ENCODE peak calls at places on chromosomes 3 and 15, in nine cellular contexts. Z, M, K, L, F, X, Q, D and W are unnamed samples.

GRCh38 chr3:119643528-119643927 is 16.9 kb downstream of the POPDC2 start:
- DNase-seq in Z (peak; percentile 49), M (no peak), K (no peak), L (peak; percentile 87), F (peak; percentile 41), X (no peak), Q (no peak), D (no peak), W (no peak)

GRCh38 chr3:143977326-143978262 is 6.0 kb downstream of the DIPK2A start:
- DNase-seq in Z (peak; percentile 63), M (no peak), K (no peak), L (peak; percentile 41), F (no peak), X (no peak), Q (no peak), D (no peak), W (no peak)

GRCh38 chr15:91887921-91888373 is 34.4 kb downstream of the SLCO3A1 start:
- DNase-seq in Z (peak; percentile 5), M (no peak), K (no peak), L (no peak), F (no peak), X (no peak), Q (no peak), D (no peak), W (no peak)

GRCh38 chr15:41161336-41161735 is 45.3 kb upstream of the INO80 start:
- DNase-seq in Z (peak; percentile 17), M (no peak), K (no peak), L (peak; percentile 36), F (no peak), X (no peak), Q (no peak), D (no peak), W (no peak)

GRCh38 chr15:66751579-66751978 is 49.5 kb downstream of the SMAD6 start:
- DNase-seq in Z (no peak), M (peak; percentile 40), K (no peak), L (no peak), F (peak; percentile 72), X (no peak), Q (no peak), D (no peak), W (no peak)

GRCh38 chr3:44865272-44866005 is 3.7 kb downstream of the TMEM42 start:
- DNase-seq in Z (no peak), M (peak; percentile 4), K (no peak), L (peak; percentile 76), F (no peak), X (no peak), Q (no peak), D (no peak), W (no peak)

GRCh38 chr3:50194903-50195500 is 3.6 kb downstream of the GNAT1 start:
- DNase-seq in Z (no peak), M (peak; percentile 63), K (no peak), L (no peak), F (peak; percentile 42), X (no peak), Q (no peak), D (no peak), W (no peak)

GRCh38 chr3:189927975-189928895 is 192.5 kb downstream of the P3H2 start:
- DNase-seq in Z (no peak), M (no peak), K (no peak), L (no peak), F (no peak), X (no peak), Q (no peak), D (no peak), W (no peak)

GRCh38 chr3:31729573-31729972 is 196.8 kb downstream of the STT3B start:
- DNase-seq in Z (no peak), M (no peak), K (no peak), L (no peak), F (no peak), X (no peak), Q (no peak), D (no peak), W (no peak)

GRCh38 chr15:31304736-31305365 is 21.8 kb upstream of the KLF13 start:
- DNase-seq in Z (no peak), M (peak; percentile 60), K (peak; percentile 78), L (no peak), F (no peak), X (no peak), Q (no peak), D (no peak), W (peak; percentile 48)
- H3K4me1 ChIP-seq in Z (peaks cover 5% of the 10 kb centered on the region), M (peaks cover 100% of the 10 kb centered on the region), K (peaks cover 51% of the 10 kb centered on the region), L (no peaks in the 10 kb centered on the region), F (peaks cover 5% of the 10 kb centered on the region), X (peaks cover 56% of the 10 kb centered on the region), Q (no peaks in the 10 kb centered on the region), D (peaks cover 75% of the 10 kb centered on the region), W (no peaks in the 10 kb centered on the region)

DNA sequence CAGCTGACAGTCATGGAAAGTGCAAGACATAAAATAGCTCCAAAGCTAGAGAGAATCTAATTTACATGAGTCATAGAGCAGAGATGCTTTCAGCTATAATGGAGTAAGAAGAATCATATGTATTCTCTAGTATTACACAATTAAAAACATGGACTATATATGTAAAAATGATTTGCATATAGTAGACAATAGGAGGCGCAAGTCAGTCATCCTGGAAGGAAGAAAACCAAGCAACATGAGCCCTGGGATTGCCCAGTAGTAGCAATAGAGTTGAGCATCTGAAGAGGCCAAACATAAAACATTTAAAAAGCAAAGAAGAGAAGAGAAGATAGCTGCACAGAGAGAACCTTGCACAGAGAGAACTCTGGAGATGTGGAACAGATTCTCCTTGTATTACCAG is 455.0 kb downstream of the EPHA3 start:
- DNase-seq in Z (no peak), M (no peak), K (no peak), L (no peak), F (no peak), X (no peak), Q (no peak), D (no peak), W (no peak)
- TF ChIP-seq CTCF in Z (no peak), M (no peak), K (no peak), L (no peak), F (no peak), X (no peak), Q (no peak), D (no peak), W (no peak)

GRCh38 chr3:65029130-65029529 is 341.3 kb upstream of the ADAMTS9 start:
- DNase-seq in Z (no peak), M (no peak), K (no peak), L (no peak), F (no peak), X (no peak), Q (no peak), D (no peak), W (no peak)

GRCh38 chr3:65024148-65024547 is 336.3 kb upstream of the ADAMTS9 start:
- DNase-seq in Z (no peak), M (no peak), K (no peak), L (no peak), F (no peak), X (no peak), Q (no peak), D (no peak), W (no peak)

GRCh38 chr3:65027335-65027734 is 339.5 kb upstream of the ADAMTS9 start:
- DNase-seq in Z (no peak), M (no peak), K (no peak), L (no peak), F (no peak), X (no peak), Q (no peak), D (no peak), W (no peak)

GRCh38 chr3:65028024-65028423 is 340.2 kb upstream of the ADAMTS9 start:
- DNase-seq in Z (no peak), M (no peak), K (no peak), L (no peak), F (no peak), X (no peak), Q (no peak), D (no peak), W (no peak)

GRCh38 chr3:65026151-65026550 is 338.4 kb upstream of the ADAMTS9 start:
- DNase-seq in Z (no peak), M (no peak), K (no peak), L (no peak), F (no peak), X (no peak), Q (no peak), D (no peak), W (no peak)
- H3K27ac ChIP-seq in Z (no peak overlapping the region), M (no peak overlapping the region), K (no peak overlapping the region), L (no peak overlapping the region), F (no peak overlapping the region), X (no peak overlapping the region), Q (no peak overlapping the region), D (no peak overlapping the region), W (no peak overlapping the region)

DNA sequence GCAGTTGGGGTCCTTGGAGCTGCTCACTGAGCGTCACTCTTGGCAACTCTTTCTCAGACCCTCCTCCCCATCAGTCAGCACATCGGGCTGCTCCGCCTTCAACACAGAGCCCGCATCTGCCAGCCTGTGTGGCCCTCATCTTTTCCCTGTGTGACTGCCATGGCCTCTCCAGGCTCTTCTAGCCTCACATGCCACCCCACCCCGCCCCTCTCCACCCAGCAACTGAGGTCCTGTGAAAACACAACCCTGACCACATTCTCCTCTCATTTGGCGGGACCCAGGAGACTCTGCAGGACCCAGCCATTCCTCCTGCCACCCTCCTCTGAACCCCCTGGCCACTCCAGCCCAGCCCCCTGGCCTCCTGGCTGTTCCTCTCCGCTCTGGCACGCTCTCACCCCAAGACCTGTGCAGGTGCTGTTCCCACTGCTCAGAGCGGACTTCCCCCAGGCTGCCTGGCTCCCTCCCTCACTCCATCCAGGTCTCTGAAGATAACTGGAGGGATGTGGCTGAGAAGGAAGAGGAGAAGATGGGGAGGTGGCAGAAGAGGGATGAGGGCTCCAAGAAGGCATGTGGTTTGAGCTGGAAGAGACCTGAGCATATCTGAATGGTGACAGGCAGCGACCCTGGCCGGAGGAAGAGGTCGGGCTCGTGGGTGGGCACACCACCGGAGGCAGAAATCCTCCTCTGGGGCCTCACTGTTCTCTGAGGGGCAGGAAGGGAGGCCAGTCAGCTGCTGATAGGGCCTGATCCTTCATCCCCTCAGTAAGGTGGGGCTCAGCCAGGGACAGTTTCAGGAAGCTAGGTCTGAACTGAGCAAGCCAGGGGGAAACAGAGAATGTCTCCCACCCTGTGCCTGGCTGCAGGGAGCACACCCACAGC is 111.2 kb upstream of the RPL32 start:
- DNase-seq in Z (no peak), M (no peak), K (no peak), L (no peak), F (no peak), X (no peak), Q (no peak), D (no peak), W (no peak)
- H3K4me1 ChIP-seq in Z (peaks cover 36% of the 10 kb centered on the region), M (peaks cover 18% of the 10 kb centered on the region), K (peaks cover 86% of the 10 kb centered on the region), L (peaks cover 24% of the 10 kb centered on the region), F (peaks cover 20% of the 10 kb centered on the region), X (peaks cover 84% of the 10 kb centered on the region), Q (peaks cover 96% of the 10 kb centered on the region), D (peaks cover 98% of the 10 kb centered on the region), W (peaks cover 87% of the 10 kb centered on the region)

GRCh38 chr15:85312925-85313324 is 67.5 kb upstream of the AKAP13 start:
- DNase-seq in Z (peak; percentile 75), M (no peak), K (no peak), L (peak; percentile 53), F (no peak), X (no peak), Q (no peak), D (no peak), W (no peak)
- TF ChIP-seq CTCF in Z (peak; percentile 48), M (no peak), K (no peak), L (peak; percentile 27), F (no peak), X (no peak), Q (no peak), D (no peak), W (no peak)

GRCh38 chr3:38016847-38017444 is 12.5 kb downstream of the PLCD1 start:
- DNase-seq in Z (no peak), M (no peak), K (no peak), L (no peak), F (no peak), X (no peak), Q (no peak), D (no peak), W (no peak)
- H3K27ac ChIP-seq in Z (no peak overlapping the region), M (no peak overlapping the region), K (no peak overlapping the region), L (no peak overlapping the region), F (no peak overlapping the region), X (no peak overlapping the region), Q (no peak overlapping the region), D (no peak overlapping the region), W (no peak overlapping the region)

GRCh38 chr3:24493951-24494615 is 567 bp downstream of the THRB start:
- DNase-seq in Z (peak; percentile 59), M (no peak), K (no peak), L (no peak), F (no peak), X (no peak), Q (peak; percentile 86), D (peak; percentile 83), W (peak; percentile 91)
- H3K4me1 ChIP-seq in Z (no peaks in the 10 kb centered on the region), M (no peaks in the 10 kb centered on the region), K (peaks cover 57% of the 10 kb centered on the region), L (peaks cover 2% of the 10 kb centered on the region), F (peaks cover 8% of the 10 kb centered on the region), X (peaks cover 66% of the 10 kb centered on the region), Q (peaks cover 42% of the 10 kb centered on the region), D (peaks cover 71% of the 10 kb centered on the region), W (peaks cover 25% of the 10 kb centered on the region)